ENCODE peak calls at places on chromosome 14, in eight cellular contexts. One of them, this sample, is unnamed.
A peak's percentile ranks its signal among the peaks of the same experiment; 100 is the strongest.

GRCh38 chr14:59761851-59762250 is 108.7 kb downstream of the RTN1 start:
- DNase-seq in thyroid gland: no peak
- DNase-seq in Peyer's patch: no peak
- DNase-seq in naive thymus-derived CD4-positive, alpha-beta T cell: no peak
- DNase-seq in HAP-1: no peak
- DNase-seq in A673: no peak
- DNase-seq in adrenal gland: no peak
- DNase-seq in A549: no peak
- DNase-seq in this sample: no peak

GRCh38 chr14:94143239-94143638 is 13.8 kb upstream of the IFI27L2 start:
- DNase-seq in HAP-1: no peak
- DNase-seq in Peyer's patch: no peak
- DNase-seq in A549: no peak
- DNase-seq in naive thymus-derived CD4-positive, alpha-beta T cell: no peak
- DNase-seq in A673: no peak
- DNase-seq in adrenal gland: no peak
- DNase-seq in thyroid gland: no peak
- DNase-seq in this sample: no peak

GRCh38 chr14:35231207-35231755 is 60.9 kb upstream of the PSMA6 start:
- DNase-seq in adrenal gland: no peak
- DNase-seq in naive thymus-derived CD4-positive, alpha-beta T cell: no peak
- DNase-seq in thyroid gland: no peak
- DNase-seq in A549: no peak
- DNase-seq in A673: peak; percentile 34
- DNase-seq in HAP-1: peak; percentile 34
- DNase-seq in Peyer's patch: no peak
- DNase-seq in this sample: peak; percentile 13

GRCh38 chr14:84770030-84770429 is 759.9 kb upstream of the FLRT2 start:
- DNase-seq in HAP-1: no peak
- DNase-seq in A549: no peak
- DNase-seq in adrenal gland: no peak
- DNase-seq in thyroid gland: no peak
- DNase-seq in naive thymus-derived CD4-positive, alpha-beta T cell: no peak
- DNase-seq in A673: no peak
- DNase-seq in Peyer's patch: no peak
- DNase-seq in this sample: no peak

GRCh38 chr14:59407246-59407615 is 57.9 kb downstream of the GPR135 start:
- DNase-seq in Peyer's patch: no peak
- DNase-seq in adrenal gland: no peak
- DNase-seq in thyroid gland: no peak
- DNase-seq in A549: no peak
- DNase-seq in HAP-1: no peak
- DNase-seq in A673: no peak
- DNase-seq in naive thymus-derived CD4-positive, alpha-beta T cell: no peak
- DNase-seq in this sample: no peak

GRCh38 chr14:32808574-32809098 is 130.0 kb upstream of the NPAS3 start:
- DNase-seq in thyroid gland: peak; percentile 21
- DNase-seq in adrenal gland: no peak
- DNase-seq in naive thymus-derived CD4-positive, alpha-beta T cell: no peak
- DNase-seq in HAP-1: no peak
- DNase-seq in A673: peak; percentile 55
- DNase-seq in A549: no peak
- DNase-seq in Peyer's patch: no peak
- DNase-seq in this sample: no peak

GRCh38 chr14:64549805-64550538 is at the start of gene PPP1R36:
- DNase-seq in naive thymus-derived CD4-positive, alpha-beta T cell: peak; percentile 42
- DNase-seq in HAP-1: peak; percentile 29
- DNase-seq in A549: no peak
- DNase-seq in adrenal gland: no peak
- DNase-seq in A673: peak; percentile 57
- DNase-seq in Peyer's patch: peak; percentile 86
- DNase-seq in thyroid gland: peak; percentile 41
- DNase-seq in this sample: peak; percentile 73

GRCh38 chr14:91237219-91237618 is 7.3 kb downstream of the GPR68 start:
- DNase-seq in Peyer's patch: no peak
- DNase-seq in naive thymus-derived CD4-positive, alpha-beta T cell: no peak
- DNase-seq in A549: no peak
- DNase-seq in A673: no peak
- DNase-seq in adrenal gland: no peak
- DNase-seq in thyroid gland: no peak
- DNase-seq in HAP-1: no peak
- DNase-seq in this sample: no peak

GRCh38 chr14:31263485-31264133 is 56.0 kb upstream of the HECTD1 start:
- DNase-seq in thyroid gland: peak; percentile 83
- DNase-seq in adrenal gland: peak; percentile 78
- DNase-seq in naive thymus-derived CD4-positive, alpha-beta T cell: no peak
- DNase-seq in A673: no peak
- DNase-seq in Peyer's patch: no peak
- DNase-seq in HAP-1: no peak
- DNase-seq in A549: peak; percentile 57
- DNase-seq in this sample: peak; percentile 49

GRCh38 chr14:89455412-89455811 is 38.4 kb upstream of the FOXN3 start:
- DNase-seq in A673: no peak
- DNase-seq in thyroid gland: no peak
- DNase-seq in adrenal gland: no peak
- DNase-seq in HAP-1: no peak
- DNase-seq in Peyer's patch: peak; percentile 74
- DNase-seq in naive thymus-derived CD4-positive, alpha-beta T cell: no peak
- DNase-seq in A549: no peak
- DNase-seq in this sample: peak; percentile 91

GRCh38 chr14:23095196-23096108 is at the start of gene C14orf119:
- DNase-seq in A673: peak; percentile 100
- DNase-seq in adrenal gland: peak; percentile 99
- DNase-seq in A549: peak; percentile 98
- DNase-seq in thyroid gland: peak; percentile 100
- DNase-seq in naive thymus-derived CD4-positive, alpha-beta T cell: peak; percentile 100
- DNase-seq in Peyer's patch: peak; percentile 93
- DNase-seq in HAP-1: peak; percentile 99
- DNase-seq in this sample: peak; percentile 100

GRCh38 chr14:53325176-53325806 is 172.2 kb upstream of the DDHD1 start:
- DNase-seq in adrenal gland: no peak
- DNase-seq in naive thymus-derived CD4-positive, alpha-beta T cell: no peak
- DNase-seq in thyroid gland: no peak
- DNase-seq in A673: peak; percentile 40
- DNase-seq in Peyer's patch: no peak
- DNase-seq in HAP-1: no peak
- DNase-seq in A549: no peak
- DNase-seq in this sample: no peak

GRCh38 chr14:53619625-53620324 is 336.9 kb downstream of the BMP4 start:
- DNase-seq in adrenal gland: no peak
- DNase-seq in A549: no peak
- DNase-seq in HAP-1: no peak
- DNase-seq in Peyer's patch: no peak
- DNase-seq in A673: no peak
- DNase-seq in naive thymus-derived CD4-positive, alpha-beta T cell: no peak
- DNase-seq in thyroid gland: no peak
- DNase-seq in this sample: no peak

GRCh38 chr14:90555126-90556049 is 158.6 kb downstream of the CALM1 start:
- DNase-seq in adrenal gland: no peak
- DNase-seq in A549: no peak
- DNase-seq in HAP-1: no peak
- DNase-seq in Peyer's patch: no peak
- DNase-seq in A673: no peak
- DNase-seq in naive thymus-derived CD4-positive, alpha-beta T cell: no peak
- DNase-seq in thyroid gland: no peak
- DNase-seq in this sample: no peak

GRCh38 chr14:105299654-105300541 is 903 bp downstream of the BRF1 start:
- DNase-seq in HAP-1: peak; percentile 13
- DNase-seq in naive thymus-derived CD4-positive, alpha-beta T cell: no peak
- DNase-seq in A549: no peak
- DNase-seq in thyroid gland: peak; percentile 46
- DNase-seq in Peyer's patch: no peak
- DNase-seq in A673: peak; percentile 26
- DNase-seq in adrenal gland: peak; percentile 40
- DNase-seq in this sample: no peak

GRCh38 chr14:38431156-38431555 is 175.3 kb upstream of the CLEC14A start:
- DNase-seq in naive thymus-derived CD4-positive, alpha-beta T cell: no peak
- DNase-seq in A673: no peak
- DNase-seq in thyroid gland: no peak
- DNase-seq in HAP-1: no peak
- DNase-seq in A549: no peak
- DNase-seq in adrenal gland: no peak
- DNase-seq in Peyer's patch: no peak
- DNase-seq in this sample: no peak

GRCh38 chr14:49549881-49550280 is 36.3 kb downstream of the RPS29 start:
- DNase-seq in naive thymus-derived CD4-positive, alpha-beta T cell: no peak
- DNase-seq in A673: peak; percentile 21
- DNase-seq in Peyer's patch: no peak
- DNase-seq in HAP-1: peak; percentile 86
- DNase-seq in A549: no peak
- DNase-seq in thyroid gland: no peak
- DNase-seq in adrenal gland: no peak
- DNase-seq in this sample: no peak

GRCh38 chr14:24978862-24979724 is 70.9 kb downstream of the STXBP6 start:
- DNase-seq in naive thymus-derived CD4-positive, alpha-beta T cell: no peak
- DNase-seq in A673: no peak
- DNase-seq in HAP-1: no peak
- DNase-seq in adrenal gland: no peak
- DNase-seq in thyroid gland: no peak
- DNase-seq in A549: no peak
- DNase-seq in Peyer's patch: no peak
- DNase-seq in this sample: peak; percentile 82

GRCh38 chr14:45699451-45699850 is 446.4 kb upstream of the MIS18BP1 start:
- DNase-seq in adrenal gland: peak; percentile 13
- DNase-seq in A673: no peak
- DNase-seq in thyroid gland: no peak
- DNase-seq in A549: no peak
- DNase-seq in Peyer's patch: no peak
- DNase-seq in HAP-1: no peak
- DNase-seq in naive thymus-derived CD4-positive, alpha-beta T cell: no peak
- DNase-seq in this sample: no peak

DNA sequence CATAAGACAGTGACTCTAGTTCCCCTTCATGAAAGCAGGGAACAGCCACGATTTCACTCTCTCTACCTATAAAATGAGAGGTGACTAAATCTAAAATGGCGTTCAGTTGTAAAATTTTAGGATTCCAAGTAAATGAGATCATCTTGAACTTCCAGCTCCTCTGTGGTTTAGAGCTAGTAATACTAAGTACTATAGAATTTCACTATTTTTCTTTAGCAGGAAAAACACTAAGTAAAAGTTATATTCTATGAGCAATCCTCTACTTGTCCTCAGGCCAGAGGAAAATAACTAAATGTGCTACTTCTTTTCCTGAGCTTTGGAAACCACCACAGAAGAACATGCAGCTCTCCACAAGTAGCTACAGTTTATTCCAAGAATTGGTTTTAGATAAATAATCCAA is 55.6 kb downstream of the NIN start:
- DNase-seq in A549: no peak
- DNase-seq in HAP-1: no peak
- DNase-seq in A673: peak; percentile 17
- DNase-seq in naive thymus-derived CD4-positive, alpha-beta T cell: no peak
- DNase-seq in Peyer's patch: no peak
- DNase-seq in thyroid gland: no peak
- DNase-seq in adrenal gland: no peak
- DNase-seq in this sample: no peak
- H3K4me1 ChIP-seq in A549: peaks cover 5% of the 10 kb centered on the region
- H3K4me1 ChIP-seq in HAP-1: peaks cover 2% of the 10 kb centered on the region
- H3K4me1 ChIP-seq in A673: peaks cover 5% of the 10 kb centered on the region
- H3K4me1 ChIP-seq in naive thymus-derived CD4-positive, alpha-beta T cell: peaks cover 22% of the 10 kb centered on the region
- H3K4me1 ChIP-seq in Peyer's patch: no peaks in the 10 kb centered on the region
- H3K4me1 ChIP-seq in thyroid gland: no peaks in the 10 kb centered on the region
- H3K4me1 ChIP-seq in adrenal gland: peaks cover 5% of the 10 kb centered on the region
- H3K4me1 ChIP-seq in this sample: no peaks in the 10 kb centered on the region

DNA sequence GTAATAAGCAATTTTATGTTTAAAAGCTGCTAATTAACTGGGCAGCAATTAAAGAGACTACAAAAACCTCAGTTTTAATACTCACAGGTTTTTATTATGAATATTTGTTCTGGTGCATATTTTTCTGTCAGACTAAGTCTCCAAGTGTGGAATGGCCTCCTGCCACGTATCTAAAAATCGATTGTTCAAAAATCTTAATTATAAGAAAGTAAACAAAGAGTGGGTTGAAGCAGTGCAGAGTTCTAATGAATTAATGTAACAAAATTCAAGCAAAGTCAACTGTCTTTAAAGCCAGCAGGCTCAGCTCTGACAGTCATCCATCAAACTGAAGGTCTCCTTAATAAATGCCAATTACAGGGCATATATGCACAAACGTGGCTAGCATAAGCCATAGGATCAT is 84.0 kb downstream of the SLC25A21 start:
- DNase-seq in Peyer's patch: no peak
- DNase-seq in A673: no peak
- DNase-seq in A549: no peak
- DNase-seq in naive thymus-derived CD4-positive, alpha-beta T cell: no peak
- DNase-seq in thyroid gland: no peak
- DNase-seq in HAP-1: no peak
- DNase-seq in adrenal gland: no peak
- DNase-seq in this sample: no peak
- H3K4me1 ChIP-seq in Peyer's patch: no peaks in the 10 kb centered on the region
- H3K4me1 ChIP-seq in A673: peaks cover 49% of the 10 kb centered on the region
- H3K4me1 ChIP-seq in A549: no peaks in the 10 kb centered on the region
- H3K4me1 ChIP-seq in naive thymus-derived CD4-positive, alpha-beta T cell: no peaks in the 10 kb centered on the region
- H3K4me1 ChIP-seq in thyroid gland: no peaks in the 10 kb centered on the region
- H3K4me1 ChIP-seq in HAP-1: no peaks in the 10 kb centered on the region
- H3K4me1 ChIP-seq in adrenal gland: no peaks in the 10 kb centered on the region
- H3K4me1 ChIP-seq in this sample: no peaks in the 10 kb centered on the region

DNA sequence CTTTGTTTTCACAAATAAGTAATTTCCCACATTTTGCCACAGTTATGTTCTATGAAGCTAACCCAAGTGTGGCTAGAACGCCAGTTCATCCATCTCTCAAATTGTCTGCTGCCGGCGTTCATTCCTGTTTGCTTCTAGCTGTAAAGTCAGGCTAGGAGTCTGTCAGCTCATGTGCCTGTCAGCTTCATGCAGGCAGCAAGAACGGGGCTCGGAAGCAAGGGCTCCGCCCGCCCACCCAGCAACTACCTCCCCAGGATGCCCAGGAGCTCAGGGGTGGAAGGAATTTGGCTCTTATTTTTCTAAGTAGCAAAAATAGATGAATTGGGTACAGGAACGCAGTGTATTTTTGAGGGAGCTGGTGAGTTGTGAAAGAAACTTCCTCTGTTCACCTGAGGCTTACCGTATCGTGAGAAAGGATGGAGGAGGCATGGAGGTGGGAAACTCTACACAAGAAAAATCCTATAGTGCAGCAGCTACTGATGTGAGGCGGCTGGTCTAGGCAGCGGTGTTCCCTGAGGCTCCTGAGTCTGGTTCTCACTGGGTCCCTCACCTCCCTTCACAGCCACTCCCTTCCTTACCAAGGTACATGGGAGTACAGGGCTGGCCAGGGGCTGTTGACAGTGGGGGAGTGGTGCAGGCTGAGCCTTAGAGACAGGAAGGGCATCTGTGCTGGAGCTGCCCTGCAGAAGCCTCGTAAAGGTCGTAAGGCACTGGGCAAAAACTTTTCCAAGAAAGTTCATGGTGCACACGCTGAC is 54.5 kb upstream of the AMN start:
- DNase-seq in naive thymus-derived CD4-positive, alpha-beta T cell: no peak
- DNase-seq in A549: no peak
- DNase-seq in adrenal gland: no peak
- DNase-seq in HAP-1: no peak
- DNase-seq in A673: no peak
- DNase-seq in Peyer's patch: peak; percentile 68
- DNase-seq in thyroid gland: no peak
- DNase-seq in this sample: peak; percentile 51
- H3K4me1 ChIP-seq in naive thymus-derived CD4-positive, alpha-beta T cell: peaks cover 6% of the 10 kb centered on the region
- H3K4me1 ChIP-seq in A549: peaks cover 1% of the 10 kb centered on the region
- H3K4me1 ChIP-seq in adrenal gland: no peaks in the 10 kb centered on the region
- H3K4me1 ChIP-seq in HAP-1: peaks cover 2% of the 10 kb centered on the region
- H3K4me1 ChIP-seq in A673: no peaks in the 10 kb centered on the region
- H3K4me1 ChIP-seq in Peyer's patch: no peaks in the 10 kb centered on the region
- H3K4me1 ChIP-seq in thyroid gland: peaks cover 32% of the 10 kb centered on the region
- H3K4me1 ChIP-seq in this sample: no peaks in the 10 kb centered on the region

GRCh38 chr14:56150645-56151345 is 32.6 kb downstream of the PELI2 start:
- DNase-seq in Peyer's patch: no peak
- DNase-seq in HAP-1: no peak
- DNase-seq in thyroid gland: peak; percentile 24
- DNase-seq in A673: no peak
- DNase-seq in naive thymus-derived CD4-positive, alpha-beta T cell: no peak
- DNase-seq in adrenal gland: no peak
- DNase-seq in A549: no peak
- DNase-seq in this sample: no peak
- H3K4me1 ChIP-seq in Peyer's patch: no peaks in the 10 kb centered on the region
- H3K4me1 ChIP-seq in HAP-1: peaks cover 11% of the 10 kb centered on the region
- H3K4me1 ChIP-seq in thyroid gland: no peaks in the 10 kb centered on the region
- H3K4me1 ChIP-seq in A673: no peaks in the 10 kb centered on the region
- H3K4me1 ChIP-seq in naive thymus-derived CD4-positive, alpha-beta T cell: no peaks in the 10 kb centered on the region
- H3K4me1 ChIP-seq in adrenal gland: peaks cover 15% of the 10 kb centered on the region
- H3K4me1 ChIP-seq in A549: no peaks in the 10 kb centered on the region
- H3K4me1 ChIP-seq in this sample: peaks cover 2% of the 10 kb centered on the region